ENCODE peak calls at places on chromosomes 6 and 20, in nine cellular contexts. F is HepG2, Y is HCT116, Z is neural progenitor cell, K is H1, X is fibroblast of lung, U is PC-9, V is MM.1S, S is mammary epithelial cell. P is an unnamed sample. For H3K9me3, the result is how much of the 10 kb centered on the place peaks cover.

GRCh38 chr20:63255911-63256704 is 1.8 kb upstream of the NKAIN4 start:
- DNase-seq in X (no peak), Z (no peak), V (no peak), F (no peak), K (no peak), U (no peak), Y (no peak), S (peak), P (no peak)

GRCh38 chr20:49786226-49786625 is 26.4 kb upstream of the SLC9A8 start:
- DNase-seq in S (no peak), K (no peak), Z (no peak), U (no peak), X (no peak), Y (no peak), V (peak), F (no peak), P (no peak)

GRCh38 chr20:34824861-34825529 is 456 bp downstream of the NCOA6 start:
- DNase-seq in K (peak), S (peak), X (peak), V (peak), Y (peak), Z (peak), F (peak), U (no peak), P (peak)

GRCh38 chr6:96862560-96862959 is 25.3 kb upstream of the GPR63 start:
- DNase-seq in S (no peak), Z (no peak), K (no peak), Y (no peak), F (no peak), V (no peak), X (no peak), U (no peak), P (no peak)

GRCh38 chr20:10404959-10405530 is 29.0 kb downstream of the MKKS start:
- DNase-seq in Z (no peak), X (no peak), K (no peak), S (no peak), Y (no peak), U (no peak), V (no peak), F (no peak), P (no peak)

GRCh38 chr20:63475209-63475608 is 2.8 kb upstream of the KCNQ2 start:
- DNase-seq in F (no peak), K (no peak), Y (no peak), V (no peak), Z (peak), S (peak), X (peak), U (no peak), P (peak)

GRCh38 chr6:89494131-89494793 is 61.3 kb downstream of the ANKRD6 start:
- DNase-seq in Y (no peak), K (no peak), V (no peak), U (no peak), X (no peak), S (no peak), F (no peak), Z (no peak), P (no peak)

GRCh38 chr6:142326539-142326938 is 24.7 kb downstream of the ADGRG6 start:
- DNase-seq in Y (no peak), S (no peak), K (no peak), U (no peak), X (peak), F (no peak), V (no peak), Z (no peak), P (no peak)

GRCh38 chr20:2164966-2165365 is 63.3 kb downstream of the STK35 start:
- DNase-seq in S (no peak), K (no peak), Y (no peak), X (no peak), F (no peak), V (no peak), U (no peak), Z (no peak), P (no peak)

DNA sequence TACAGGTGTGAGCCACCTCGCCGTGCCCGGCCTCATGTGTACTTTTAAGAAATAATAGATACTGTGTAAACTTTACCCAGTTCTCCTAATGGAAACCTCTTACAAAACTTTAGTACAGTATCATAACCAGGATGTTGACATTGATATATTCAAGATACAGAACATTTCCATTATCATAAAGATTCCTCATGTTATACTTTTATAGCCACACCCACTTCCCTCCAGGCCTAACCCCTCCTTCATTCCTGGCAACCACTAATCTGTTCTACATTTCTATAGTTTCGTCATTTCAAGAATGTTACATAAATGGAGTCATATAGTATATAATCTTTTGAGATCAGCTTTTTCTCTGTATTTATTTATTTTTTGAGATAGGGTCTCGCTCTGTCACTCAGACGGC is 52.6 kb upstream of the SALL4 start:
- DNase-seq in X (no peak), U (peak), V (no peak), S (no peak), F (no peak), Z (no peak), Y (no peak), K (no peak), P (no peak)
- TF ChIP-seq EZH2 in X (no peak), U (no peak), V (no peak), S (no peak), F (no peak), Z (no peak), Y (no peak), K (no peak), P (no peak)

GRCh38 chr6:118864330-118865166 is 29.4 kb upstream of the ASF1A start:
- DNase-seq in F (no peak), S (no peak), U (no peak), Z (no peak), K (no peak), Y (no peak), V (no peak), X (peak), P (no peak)
- H3K9me3 ChIP-seq in F (under half), S (under half), U (under half), Z (under half), K (under half), Y (under half), V (under half), X (under half), P (under half)

GRCh38 chr20:37192137-37192854 is 12.9 kb upstream of the MROH8 start:
- DNase-seq in Z (peak), Y (peak), U (peak), X (peak), F (peak), K (peak), S (peak), V (peak), P (peak)
- TF ChIP-seq CTCF in Z (peak), Y (peak), U (peak), X (peak), F (peak), K (peak), S (peak), V (peak), P (peak)

DNA sequence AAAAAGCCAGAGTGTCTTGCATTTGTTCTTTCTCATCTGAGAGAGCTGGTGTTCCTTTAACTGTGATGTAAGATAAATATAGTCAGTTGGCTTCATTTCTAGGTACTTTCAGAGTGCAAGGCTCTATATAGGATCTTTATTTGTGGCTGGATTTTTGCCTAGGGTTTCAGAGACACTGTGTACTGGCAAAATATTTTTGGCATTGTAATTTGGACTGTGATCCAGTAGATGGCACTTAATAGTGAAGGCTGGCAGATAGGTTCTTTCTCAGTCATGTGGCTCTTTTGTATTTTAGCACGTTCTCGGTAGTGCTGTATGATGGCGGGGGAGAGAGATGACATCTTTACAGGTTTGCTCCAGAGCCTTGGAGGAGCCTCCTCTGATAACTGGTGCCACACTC is 26.8 kb upstream of the SLC35B3 start:
- DNase-seq in Z (no peak), Y (no peak), X (no peak), S (no peak), V (no peak), U (no peak), F (no peak), K (no peak), P (peak)
- TF ChIP-seq EZH2 in Z (no peak), Y (no peak), X (no peak), S (no peak), V (no peak), U (no peak), F (no peak), K (no peak), P (no peak)

DNA sequence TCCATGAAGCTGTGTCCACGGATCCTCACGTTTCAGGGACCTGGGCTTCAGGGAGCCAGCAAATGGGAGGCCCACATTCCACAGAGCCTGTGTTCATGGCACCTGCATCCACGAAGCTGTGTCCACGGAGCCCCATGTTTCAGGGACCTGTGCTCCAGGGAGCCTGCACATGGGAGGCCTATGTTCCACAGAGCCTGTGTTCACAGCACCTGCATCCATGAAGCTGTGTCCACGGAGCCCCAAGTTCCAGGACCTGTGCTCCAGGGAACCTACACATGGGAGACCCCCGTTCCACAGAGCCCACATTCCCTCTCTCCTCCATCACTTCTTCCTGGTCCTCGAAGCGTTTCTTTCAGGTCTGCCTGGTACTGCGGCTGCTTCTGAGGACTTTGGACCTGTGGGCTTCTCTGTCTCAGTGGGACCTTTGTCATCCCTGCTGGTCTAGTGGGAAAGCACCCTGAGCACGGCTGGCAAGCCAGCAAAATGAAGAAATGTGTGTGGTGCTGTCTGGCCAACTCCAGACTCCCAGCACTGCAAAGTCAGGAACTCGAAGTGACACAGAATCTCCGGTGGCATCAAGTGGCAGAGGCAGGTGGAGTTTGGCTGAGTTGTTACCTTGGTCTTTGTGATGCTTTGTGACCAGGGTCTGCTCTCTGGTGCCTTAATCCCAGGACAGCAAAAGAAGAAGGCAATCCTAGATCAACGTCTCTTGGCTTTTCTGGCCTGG is 245.9 kb downstream of the DLL1 start:
- DNase-seq in V (no peak), F (no peak), K (no peak), S (no peak), Y (no peak), U (no peak), X (no peak), Z (no peak), P (no peak)
- H3K9me3 ChIP-seq in V (under half), F (under half), K (under half), S (under half), Y (under half), U (under half), X (under half), Z (under half), P (under half)